ENCODE peak calls at places on chromosomes 4 and X, in six cellular contexts. One of them, this sample, is unnamed.

GRCh38 chr4:78971326-78971725 is 32.1 kb upstream of the PAQR3 start:
- DNase-seq in CD8-positive, alpha-beta T cell: no peak
- DNase-seq in GM13976: no peak
- DNase-seq in fibroblast of mammary gland: peak; percentile 14
- DNase-seq in WERI-Rb-1: no peak
- DNase-seq in heart left ventricle: peak; percentile 22
- DNase-seq in this sample: no peak

GRCh38 chr4:164572877-164573279 is 181.1 kb upstream of the SMIM31 start:
- DNase-seq in CD8-positive, alpha-beta T cell: no peak
- DNase-seq in GM13976: no peak
- DNase-seq in fibroblast of mammary gland: peak; percentile 67
- DNase-seq in WERI-Rb-1: no peak
- DNase-seq in heart left ventricle: no peak
- DNase-seq in this sample: no peak

GRCh38 chrX:151178746-151179145 is 2.4 kb downstream of the GPR50 start:
- DNase-seq in CD8-positive, alpha-beta T cell: no peak
- DNase-seq in GM13976: no peak
- DNase-seq in fibroblast of mammary gland: no peak
- DNase-seq in WERI-Rb-1: no peak
- DNase-seq in heart left ventricle: no peak
- DNase-seq in this sample: no peak

GRCh38 chr4:183072181-183072580 is 26.9 kb upstream of the WWC2 start:
- DNase-seq in CD8-positive, alpha-beta T cell: no peak
- DNase-seq in GM13976: no peak
- DNase-seq in fibroblast of mammary gland: no peak
- DNase-seq in WERI-Rb-1: no peak
- DNase-seq in heart left ventricle: no peak
- DNase-seq in this sample: no peak

GRCh38 chrX:2423293-2423692 is 77.5 kb downstream of the DHRSX start:
- DNase-seq in CD8-positive, alpha-beta T cell: no peak
- DNase-seq in GM13976: no peak
- DNase-seq in fibroblast of mammary gland: peak; percentile 75
- DNase-seq in WERI-Rb-1: no peak
- DNase-seq in heart left ventricle: no peak
- DNase-seq in this sample: no peak

GRCh38 chr4:136927172-136927571 is 605.1 kb downstream of the PCDH18 start:
- DNase-seq in CD8-positive, alpha-beta T cell: no peak
- DNase-seq in GM13976: no peak
- DNase-seq in fibroblast of mammary gland: peak; percentile 79
- DNase-seq in WERI-Rb-1: no peak
- DNase-seq in heart left ventricle: no peak
- DNase-seq in this sample: no peak

GRCh38 chrX:109714340-109714958 is 18.6 kb downstream of the ACSL4 start:
- DNase-seq in CD8-positive, alpha-beta T cell: no peak
- DNase-seq in GM13976: no peak
- DNase-seq in fibroblast of mammary gland: peak; percentile 84
- DNase-seq in WERI-Rb-1: no peak
- DNase-seq in heart left ventricle: no peak
- DNase-seq in this sample: no peak

GRCh38 chrX:40107291-40108083 is 9.7 kb upstream of the BCOR start:
- DNase-seq in CD8-positive, alpha-beta T cell: no peak
- DNase-seq in GM13976: no peak
- DNase-seq in fibroblast of mammary gland: no peak
- DNase-seq in WERI-Rb-1: peak; percentile 85
- DNase-seq in heart left ventricle: peak; percentile 57
- DNase-seq in this sample: peak; percentile 18

GRCh38 chr4:32106767-32107166 is 1386.6 kb downstream of the PCDH7 start:
- DNase-seq in CD8-positive, alpha-beta T cell: no peak
- DNase-seq in GM13976: no peak
- DNase-seq in fibroblast of mammary gland: no peak
- DNase-seq in WERI-Rb-1: no peak
- DNase-seq in heart left ventricle: no peak
- DNase-seq in this sample: no peak

GRCh38 chrX:2894885-2895292 is 34.2 kb downstream of the ARSD start:
- DNase-seq in CD8-positive, alpha-beta T cell: no peak
- DNase-seq in GM13976: no peak
- DNase-seq in fibroblast of mammary gland: peak; percentile 26
- DNase-seq in WERI-Rb-1: no peak
- DNase-seq in heart left ventricle: no peak
- DNase-seq in this sample: no peak

GRCh38 chr4:3729188-3729884 is 36.8 kb upstream of the ADRA2C start:
- DNase-seq in CD8-positive, alpha-beta T cell: no peak
- DNase-seq in GM13976: no peak
- DNase-seq in fibroblast of mammary gland: peak; percentile 14
- DNase-seq in WERI-Rb-1: no peak
- DNase-seq in heart left ventricle: no peak
- DNase-seq in this sample: no peak

GRCh38 chr4:27100713-27101112 is 240.1 kb downstream of the STIM2 start:
- DNase-seq in CD8-positive, alpha-beta T cell: no peak
- DNase-seq in GM13976: no peak
- DNase-seq in fibroblast of mammary gland: no peak
- DNase-seq in WERI-Rb-1: no peak
- DNase-seq in heart left ventricle: no peak
- DNase-seq in this sample: no peak

GRCh38 chr4:80367737-80368136 is 32.2 kb downstream of the CFAP299 start:
- DNase-seq in CD8-positive, alpha-beta T cell: no peak
- DNase-seq in GM13976: no peak
- DNase-seq in fibroblast of mammary gland: peak; percentile 81
- DNase-seq in WERI-Rb-1: no peak
- DNase-seq in heart left ventricle: no peak
- DNase-seq in this sample: no peak

GRCh38 chr4:42280327-42281095 is 116.8 kb upstream of the SHISA3 start:
- DNase-seq in CD8-positive, alpha-beta T cell: no peak
- DNase-seq in GM13976: peak; percentile 62
- DNase-seq in fibroblast of mammary gland: peak; percentile 48
- DNase-seq in WERI-Rb-1: no peak
- DNase-seq in heart left ventricle: no peak
- DNase-seq in this sample: no peak

GRCh38 chr4:153467154-153467896 is 1.2 kb downstream of the TMEM131L start:
- DNase-seq in CD8-positive, alpha-beta T cell: peak; percentile 45
- DNase-seq in GM13976: peak; percentile 90
- DNase-seq in fibroblast of mammary gland: no peak
- DNase-seq in WERI-Rb-1: peak; percentile 34
- DNase-seq in heart left ventricle: peak; percentile 51
- DNase-seq in this sample: peak; percentile 52

GRCh38 chr4:32148120-32148666 is 1428.0 kb downstream of the PCDH7 start:
- DNase-seq in CD8-positive, alpha-beta T cell: no peak
- DNase-seq in GM13976: no peak
- DNase-seq in fibroblast of mammary gland: peak; percentile 14
- DNase-seq in WERI-Rb-1: no peak
- DNase-seq in heart left ventricle: no peak
- DNase-seq in this sample: no peak

GRCh38 chr4:169311643-169312365 is 41.0 kb upstream of the SH3RF1 start:
- DNase-seq in CD8-positive, alpha-beta T cell: no peak
- DNase-seq in GM13976: peak; percentile 58
- DNase-seq in fibroblast of mammary gland: peak; percentile 68
- DNase-seq in WERI-Rb-1: peak; percentile 56
- DNase-seq in heart left ventricle: peak; percentile 32
- DNase-seq in this sample: no peak

GRCh38 chr4:8115916-8116315 is 42.7 kb downstream of the ABLIM2 start:
- DNase-seq in CD8-positive, alpha-beta T cell: peak; percentile 31
- DNase-seq in GM13976: no peak
- DNase-seq in fibroblast of mammary gland: no peak
- DNase-seq in WERI-Rb-1: no peak
- DNase-seq in heart left ventricle: no peak
- DNase-seq in this sample: no peak

GRCh38 chr4:86247328-86247727 is 112.5 kb downstream of the MAPK10 start:
- DNase-seq in CD8-positive, alpha-beta T cell: no peak
- DNase-seq in GM13976: no peak
- DNase-seq in fibroblast of mammary gland: no peak
- DNase-seq in WERI-Rb-1: no peak
- DNase-seq in heart left ventricle: no peak
- DNase-seq in this sample: no peak

GRCh38 chr4:35793045-35793722 is 451.1 kb downstream of the ARAP2 start:
- DNase-seq in CD8-positive, alpha-beta T cell: no peak
- DNase-seq in GM13976: no peak
- DNase-seq in fibroblast of mammary gland: no peak
- DNase-seq in WERI-Rb-1: no peak
- DNase-seq in heart left ventricle: no peak
- DNase-seq in this sample: no peak

GRCh38 chr4:14652522-14652921 is 349.8 kb upstream of the CPEB2 start:
- DNase-seq in CD8-positive, alpha-beta T cell: no peak
- DNase-seq in GM13976: no peak
- DNase-seq in fibroblast of mammary gland: no peak
- DNase-seq in WERI-Rb-1: no peak
- DNase-seq in heart left ventricle: no peak
- DNase-seq in this sample: no peak

DNA sequence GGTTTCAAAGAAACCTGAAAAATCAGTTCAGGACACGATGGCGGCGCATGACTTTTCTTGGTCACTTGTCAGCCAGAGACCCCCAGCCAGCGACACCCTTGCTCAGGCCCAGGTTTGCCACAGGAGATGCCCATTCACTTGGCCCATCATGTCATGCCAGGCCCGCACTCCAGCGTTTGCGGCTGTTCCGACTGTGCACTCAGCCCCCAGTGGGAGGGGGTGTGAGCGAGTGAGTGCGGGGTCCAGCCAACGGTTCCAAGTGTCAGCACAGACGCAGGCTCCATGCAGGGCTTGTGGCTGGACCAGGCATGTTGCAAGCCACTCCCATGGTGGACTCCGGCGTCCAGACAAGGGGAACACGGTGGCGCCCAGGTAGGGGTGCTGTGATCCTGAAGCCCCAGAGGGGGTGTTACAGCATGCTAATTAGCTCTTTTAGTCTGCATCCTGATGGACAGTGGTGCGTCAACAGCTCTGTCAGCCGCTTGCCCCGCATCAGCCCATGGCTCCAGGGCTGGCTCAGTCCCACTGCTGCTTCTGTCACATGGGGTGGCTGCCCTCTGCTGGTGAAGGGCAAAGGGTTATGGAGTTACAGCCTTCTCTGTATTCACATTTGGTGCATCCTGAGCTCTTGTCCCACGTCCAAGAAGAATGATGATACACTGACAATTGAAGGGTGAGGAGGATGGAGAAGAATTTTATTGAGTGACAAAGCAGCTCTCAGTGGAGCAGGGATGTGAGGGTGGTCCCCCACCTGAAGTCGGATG is 3.7 kb upstream of the MAEA start:
- DNase-seq in CD8-positive, alpha-beta T cell: peak; percentile 55
- DNase-seq in GM13976: no peak
- DNase-seq in fibroblast of mammary gland: peak; percentile 40
- DNase-seq in WERI-Rb-1: peak; percentile 83
- DNase-seq in heart left ventricle: no peak
- DNase-seq in this sample: no peak
- TF ChIP-seq CTCF in CD8-positive, alpha-beta T cell: no peak
- TF ChIP-seq CTCF in GM13976: no peak
- TF ChIP-seq CTCF in fibroblast of mammary gland: peak; percentile 23
- TF ChIP-seq CTCF in WERI-Rb-1: peak; percentile 76
- TF ChIP-seq CTCF in heart left ventricle: no peak
- TF ChIP-seq CTCF in this sample: no peak

DNA sequence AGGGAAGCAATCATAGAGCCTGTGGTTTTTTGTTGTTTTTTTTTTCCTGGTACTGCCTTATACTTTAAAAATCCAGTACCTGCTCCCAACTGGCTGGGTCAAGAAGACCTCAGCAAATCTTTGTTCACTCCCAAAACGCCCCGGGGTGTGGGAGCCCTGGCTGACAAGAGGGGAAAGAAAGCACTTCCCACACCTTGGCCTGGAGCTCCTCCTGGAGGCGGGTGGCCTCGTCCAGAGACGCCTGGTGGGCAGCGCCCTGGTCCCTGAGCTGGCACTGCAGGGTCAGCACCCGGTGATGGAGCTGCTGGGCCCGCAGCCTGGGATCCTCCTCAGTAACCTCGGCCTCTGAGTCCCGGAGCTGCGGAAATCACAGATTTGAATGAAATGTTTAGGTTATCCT is 38.2 kb downstream of the C4orf50 start:
- DNase-seq in CD8-positive, alpha-beta T cell: no peak
- DNase-seq in GM13976: no peak
- DNase-seq in fibroblast of mammary gland: peak; percentile 14
- DNase-seq in WERI-Rb-1: peak; percentile 91
- DNase-seq in heart left ventricle: no peak
- DNase-seq in this sample: no peak
- TF ChIP-seq CTCF in CD8-positive, alpha-beta T cell: no peak
- TF ChIP-seq CTCF in GM13976: peak; percentile 19
- TF ChIP-seq CTCF in fibroblast of mammary gland: peak; percentile 39
- TF ChIP-seq CTCF in WERI-Rb-1: peak; percentile 99
- TF ChIP-seq CTCF in heart left ventricle: no peak
- TF ChIP-seq CTCF in this sample: peak; percentile 54

GRCh38 chr4:138612428-138612827 is 370.3 kb upstream of the SLC7A11 start:
- DNase-seq in CD8-positive, alpha-beta T cell: no peak
- DNase-seq in GM13976: no peak
- DNase-seq in fibroblast of mammary gland: no peak
- DNase-seq in WERI-Rb-1: no peak
- DNase-seq in heart left ventricle: no peak
- DNase-seq in this sample: no peak

GRCh38 chr4:138611721-138612120 is 369.6 kb upstream of the SLC7A11 start:
- DNase-seq in CD8-positive, alpha-beta T cell: no peak
- DNase-seq in GM13976: no peak
- DNase-seq in fibroblast of mammary gland: no peak
- DNase-seq in WERI-Rb-1: no peak
- DNase-seq in heart left ventricle: no peak
- DNase-seq in this sample: no peak

GRCh38 chr4:138611017-138611416 is 368.9 kb upstream of the SLC7A11 start:
- DNase-seq in CD8-positive, alpha-beta T cell: no peak
- DNase-seq in GM13976: no peak
- DNase-seq in fibroblast of mammary gland: no peak
- DNase-seq in WERI-Rb-1: no peak
- DNase-seq in heart left ventricle: no peak
- DNase-seq in this sample: no peak

GRCh38 chr4:138614462-138615142 is 372.5 kb upstream of the SLC7A11 start:
- DNase-seq in CD8-positive, alpha-beta T cell: no peak
- DNase-seq in GM13976: no peak
- DNase-seq in fibroblast of mammary gland: no peak
- DNase-seq in WERI-Rb-1: no peak
- DNase-seq in heart left ventricle: no peak
- DNase-seq in this sample: no peak

GRCh38 chr4:138616775-138617174 is 374.6 kb upstream of the SLC7A11 start:
- DNase-seq in CD8-positive, alpha-beta T cell: no peak
- DNase-seq in GM13976: no peak
- DNase-seq in fibroblast of mammary gland: peak; percentile 25
- DNase-seq in WERI-Rb-1: no peak
- DNase-seq in heart left ventricle: no peak
- DNase-seq in this sample: no peak
- TF ChIP-seq CTCF in CD8-positive, alpha-beta T cell: no peak
- TF ChIP-seq CTCF in GM13976: no peak
- TF ChIP-seq CTCF in fibroblast of mammary gland: no peak
- TF ChIP-seq CTCF in WERI-Rb-1: no peak
- TF ChIP-seq CTCF in heart left ventricle: no peak
- TF ChIP-seq CTCF in this sample: no peak

GRCh38 chr4:6694177-6694901 is 661 bp downstream of the S100P start:
- DNase-seq in CD8-positive, alpha-beta T cell: peak; percentile 40
- DNase-seq in GM13976: peak; percentile 17
- DNase-seq in fibroblast of mammary gland: no peak
- DNase-seq in WERI-Rb-1: no peak
- DNase-seq in heart left ventricle: no peak
- DNase-seq in this sample: no peak

GRCh38 chr4:6696611-6697010 is 2.9 kb downstream of the S100P start:
- DNase-seq in CD8-positive, alpha-beta T cell: no peak
- DNase-seq in GM13976: no peak
- DNase-seq in fibroblast of mammary gland: no peak
- DNase-seq in WERI-Rb-1: no peak
- DNase-seq in heart left ventricle: no peak
- DNase-seq in this sample: no peak

GRCh38 chr4:6693274-6694176 is at the start of gene S100P:
- DNase-seq in CD8-positive, alpha-beta T cell: no peak
- DNase-seq in GM13976: no peak
- DNase-seq in fibroblast of mammary gland: no peak
- DNase-seq in WERI-Rb-1: no peak
- DNase-seq in heart left ventricle: no peak
- DNase-seq in this sample: no peak

GRCh38 chr4:6697096-6697495 is 3.4 kb downstream of the S100P start:
- DNase-seq in CD8-positive, alpha-beta T cell: no peak
- DNase-seq in GM13976: no peak
- DNase-seq in fibroblast of mammary gland: no peak
- DNase-seq in WERI-Rb-1: no peak
- DNase-seq in heart left ventricle: no peak
- DNase-seq in this sample: no peak

GRCh38 chr4:6695660-6696581 is 2.2 kb downstream of the S100P start:
- DNase-seq in CD8-positive, alpha-beta T cell: peak; percentile 72
- DNase-seq in GM13976: no peak
- DNase-seq in fibroblast of mammary gland: no peak
- DNase-seq in WERI-Rb-1: no peak
- DNase-seq in heart left ventricle: no peak
- DNase-seq in this sample: no peak
- TF ChIP-seq CTCF in CD8-positive, alpha-beta T cell: no peak
- TF ChIP-seq CTCF in GM13976: no peak
- TF ChIP-seq CTCF in fibroblast of mammary gland: no peak
- TF ChIP-seq CTCF in WERI-Rb-1: no peak
- TF ChIP-seq CTCF in heart left ventricle: no peak
- TF ChIP-seq CTCF in this sample: no peak

This sample was measured in progenitor cell of endocrine pancreas.